ENCODE peak calls at places on chromosomes 3 and 15, in ten cellular contexts. Z, I, B, V, C, X, Q, R, T and Y are unnamed samples.

GRCh38 chr15:63052128-63052826 is 9.7 kb downstream of the TPM1 start:
- DNase-seq in Z (no peak), I (no peak), B (no peak), V (no peak), C (no peak), X (no peak), Q (no peak), R (no peak), T (no peak), Y (no peak)

GRCh38 chr3:143464850-143465249 is 345.3 kb downstream of the CHST2 start:
- DNase-seq in Z (no peak), I (peak), B (peak), V (no peak), C (no peak), X (no peak), Q (no peak), R (no peak), T (no peak), Y (no peak)

GRCh38 chr3:165103616-165104015 is 25.3 kb upstream of the SI start:
- DNase-seq in Z (no peak), I (no peak), B (no peak), V (no peak), C (no peak), X (no peak), Q (no peak), R (no peak), T (no peak), Y (no peak)

GRCh38 chr3:172965256-172965655 is 175.8 kb downstream of the SPATA16 start:
- DNase-seq in Z (no peak), I (peak), B (peak), V (no peak), C (no peak), X (no peak), Q (no peak), R (no peak), T (no peak), Y (no peak)

GRCh38 chr15:86154705-86155104 is 75.0 kb downstream of the AGBL1 start:
- DNase-seq in Z (no peak), I (no peak), B (no peak), V (no peak), C (no peak), X (no peak), Q (no peak), R (no peak), T (no peak), Y (no peak)

GRCh38 chr3:165206454-165207266 is 10.5 kb upstream of the SLITRK3 start:
- DNase-seq in Z (peak), I (peak), B (peak), V (peak), C (peak), X (peak), Q (peak), R (peak), T (peak), Y (no peak)

GRCh38 chr3:125055165-125055912 is 458 bp downstream of the HEG1 start:
- DNase-seq in Z (peak), I (no peak), B (peak), V (peak), C (no peak), X (no peak), Q (no peak), R (no peak), T (no peak), Y (no peak)

GRCh38 chr3:29311805-29312204 is 30.9 kb downstream of the RBMS3 start:
- DNase-seq in Z (no peak), I (no peak), B (no peak), V (no peak), C (no peak), X (no peak), Q (no peak), R (no peak), T (no peak), Y (no peak)

GRCh38 chr3:50473768-50474167 is 29.7 kb downstream of the CACNA2D2 start:
- DNase-seq in Z (no peak), I (no peak), B (no peak), V (no peak), C (no peak), X (no peak), Q (no peak), R (no peak), T (no peak), Y (no peak)

GRCh38 chr3:170144437-170144843 is 37.1 kb downstream of the PHC3 start:
- DNase-seq in Z (no peak), I (no peak), B (no peak), V (no peak), C (no peak), X (no peak), Q (no peak), R (no peak), T (no peak), Y (no peak)

GRCh38 chr3:159169828-159170227 is 368.0 kb downstream of the MFSD1 start:
- DNase-seq in Z (no peak), I (no peak), B (peak), V (no peak), C (peak), X (no peak), Q (no peak), R (no peak), T (no peak), Y (no peak)

GRCh38 chr3:135117977-135118376 is 322.9 kb downstream of the EPHB1 start:
- DNase-seq in Z (no peak), I (no peak), B (no peak), V (no peak), C (no peak), X (no peak), Q (no peak), R (no peak), T (no peak), Y (no peak)
- H3K27ac ChIP-seq in Z (no peak), I (no peak), B (no peak), V (no peak), C (no peak), X (no peak), Q (no peak), R (no peak), T (no peak), Y (no peak)

DNA sequence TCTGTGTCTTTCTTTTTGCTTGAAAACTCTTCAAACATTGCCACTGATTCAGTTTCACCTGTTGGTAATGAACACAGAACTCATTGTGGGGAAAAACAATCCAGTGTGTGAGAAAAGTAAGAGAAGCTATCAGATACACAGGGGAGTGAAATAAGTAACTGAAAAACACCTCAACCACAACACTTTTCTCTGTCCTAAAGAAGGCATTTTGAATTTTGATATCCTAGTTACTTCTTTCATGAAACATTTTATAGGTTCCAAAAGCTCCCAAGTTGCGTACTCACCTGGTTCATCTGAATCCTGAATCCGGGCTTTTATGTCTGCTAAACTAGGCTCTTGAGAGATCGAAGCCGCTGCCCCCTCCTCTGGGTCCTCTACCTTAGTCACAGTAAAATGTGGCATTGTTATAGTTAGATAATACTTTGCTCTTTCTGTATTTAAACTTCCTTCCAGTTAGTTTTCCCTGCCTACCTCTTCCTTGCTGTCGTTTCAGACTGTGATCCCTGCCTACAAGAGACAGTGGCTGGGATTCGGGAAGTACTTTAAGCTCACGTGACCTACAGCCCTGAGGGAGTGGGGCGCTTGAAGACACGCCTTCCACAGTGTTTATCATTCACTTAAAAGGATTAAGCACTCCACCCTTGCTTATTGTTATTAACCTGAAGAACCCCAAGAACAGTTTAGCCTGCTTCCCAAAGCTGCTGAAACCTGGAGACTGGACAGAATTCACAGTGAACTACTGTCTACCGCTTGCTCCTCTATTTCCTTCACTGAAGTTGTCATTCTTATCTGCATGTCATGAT is 19.1 kb downstream of the SLC12A6 start:
- DNase-seq in Z (peak), I (peak), B (peak), V (peak), C (peak), X (peak), Q (peak), R (peak), T (no peak), Y (no peak)
- TF ChIP-seq POLR2A in Z (peak), I (peak), B (peak), V (peak), C (peak), X (no peak), Q (peak), R (no peak), T (no peak), Y (no peak)

GRCh38 chr3:134030382-134030753 is 643 bp upstream of the SLCO2A1 start:
- DNase-seq in Z (no peak), I (no peak), B (no peak), V (no peak), C (no peak), X (no peak), Q (peak), R (no peak), T (no peak), Y (no peak)
- H3K27ac ChIP-seq in Z (no peak), I (no peak), B (no peak), V (peak), C (no peak), X (peak), Q (no peak), R (no peak), T (peak), Y (peak)

GRCh38 chr3:66037330-66037985 is 1.3 kb downstream of the MAGI1 start:
- DNase-seq in Z (peak), I (peak), B (peak), V (peak), C (peak), X (peak), Q (peak), R (no peak), T (no peak), Y (no peak)

GRCh38 chr3:66037986-66038369 is 740 bp downstream of the MAGI1 start:
- DNase-seq in Z (peak), I (no peak), B (no peak), V (no peak), C (no peak), X (no peak), Q (no peak), R (no peak), T (no peak), Y (no peak)

GRCh38 chr3:66038384-66038725 is 363 bp downstream of the MAGI1 start:
- DNase-seq in Z (peak), I (peak), B (no peak), V (no peak), C (no peak), X (no peak), Q (no peak), R (no peak), T (no peak), Y (no peak)

GRCh38 chr3:66039590-66039887 is 821 bp upstream of the MAGI1 start:
- DNase-seq in Z (peak), I (peak), B (no peak), V (peak), C (peak), X (peak), Q (peak), R (no peak), T (no peak), Y (no peak)

DNA sequence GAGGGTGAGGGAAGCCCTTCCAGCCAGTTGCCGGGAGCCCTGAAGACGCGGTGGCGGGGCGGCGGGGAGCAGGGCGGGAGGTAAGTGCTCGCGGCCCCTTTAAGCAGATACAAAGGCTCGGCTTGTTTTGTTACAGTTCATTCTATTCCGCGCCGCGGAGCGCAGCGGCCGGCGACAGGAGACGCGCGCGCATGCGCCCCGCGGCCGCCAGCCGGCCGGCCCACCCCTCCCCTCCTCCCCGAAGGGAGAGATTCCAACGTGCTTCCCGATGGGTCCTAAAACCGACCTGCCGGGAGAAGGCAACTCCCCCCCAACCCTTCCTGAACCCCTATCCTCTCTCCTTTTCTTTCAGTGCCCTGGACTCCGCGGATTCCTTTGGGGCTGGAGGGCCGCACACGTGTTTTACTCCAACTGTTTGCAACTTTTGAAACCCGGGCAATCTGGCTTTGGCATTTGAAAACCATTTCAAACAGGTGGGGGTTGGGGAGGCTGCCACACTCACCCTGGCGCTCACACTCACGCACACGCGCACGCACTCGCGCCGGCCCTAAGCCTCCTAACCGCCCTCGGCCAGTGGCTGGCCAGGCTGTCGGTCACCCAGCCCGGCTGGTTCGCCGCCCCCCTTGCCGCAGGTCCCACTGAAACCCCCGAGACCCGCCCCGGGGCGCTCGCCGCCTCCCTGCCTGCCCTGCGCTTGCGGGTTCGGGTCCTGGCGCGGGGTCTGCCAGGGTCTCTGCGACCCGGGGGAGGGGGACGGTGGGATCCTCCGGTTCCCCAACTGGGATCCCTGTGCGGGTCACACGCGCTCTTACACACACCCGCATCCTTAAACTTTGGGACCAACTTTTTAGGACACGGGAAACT is at the start of gene MAGI1:
- DNase-seq in Z (peak), I (peak), B (peak), V (peak), C (peak), X (peak), Q (peak), R (peak), T (peak), Y (no peak)
- TF ChIP-seq POLR2A in Z (peak), I (peak), B (peak), V (peak), C (peak), X (no peak), Q (peak), R (no peak), T (no peak), Y (no peak)